ENCODE peak calls at places on chromosomes 13 and 19, in six cellular contexts. N is fibroblast of pulmonary artery, S is PC-3, L is bronchial epithelial cell, Y is heart right ventricle, H is adrenal gland. J is an unnamed sample.

GRCh38 chr13:91930687-91931086 is 532.3 kb downstream of the GPC5 start:
- DNase-seq in N (no peak), S (peak; percentile 49), L (peak; percentile 1), Y (no peak), H (no peak), J (no peak)

GRCh38 chr13:29771247-29771646 is 79.2 kb downstream of the UBL3 start:
- DNase-seq in N (peak; percentile 59), S (peak; percentile 70), L (peak; percentile 58), Y (no peak), H (no peak), J (peak; percentile 54)

GRCh38 chr19:23415561-23416191 is 20.4 kb upstream of the ZNF91 start:
- DNase-seq in N (peak; percentile 4), S (no peak), L (peak; percentile 12), Y (peak; percentile 31), H (no peak), J (no peak)

GRCh38 chr19:42134671-42135070 is 2.4 kb upstream of the POU2F2 start:
- DNase-seq in N (no peak), S (no peak), L (no peak), Y (no peak), H (no peak), J (no peak)

GRCh38 chr13:102680842-102681725 is 13.8 kb downstream of the METTL21C start:
- DNase-seq in N (peak; percentile 18), S (no peak), L (no peak), Y (no peak), H (no peak), J (peak; percentile 32)

GRCh38 chr19:49712397-49712859 is 21.5 kb downstream of the CPT1C start:
- DNase-seq in N (peak; percentile 60), S (peak; percentile 86), L (peak; percentile 3), Y (peak; percentile 63), H (peak; percentile 49), J (no peak)

GRCh38 chr13:44719857-44720671 is 143.9 kb upstream of the TSC22D1 start:
- DNase-seq in N (peak; percentile 84), S (peak; percentile 74), L (no peak), Y (no peak), H (no peak), J (peak; percentile 96)

GRCh38 chr13:40653558-40654318 is 12.7 kb downstream of the FOXO1 start:
- DNase-seq in N (peak; percentile 53), S (no peak), L (no peak), Y (no peak), H (no peak), J (no peak)

GRCh38 chr19:8252922-8253589 is 43.9 kb downstream of the CERS4 start:
- DNase-seq in N (peak; percentile 82), S (peak; percentile 91), L (peak; percentile 57), Y (peak; percentile 89), H (peak; percentile 90), J (peak; percentile 69)

GRCh38 chr13:43815204-43815603 is 28.4 kb upstream of the ENOX1 start:
- DNase-seq in N (peak; percentile 88), S (no peak), L (peak; percentile 10), Y (no peak), H (no peak), J (peak; percentile 76)

GRCh38 chr19:38693380-38694223 is 46.2 kb downstream of the ACTN4 start:
- DNase-seq in N (peak; percentile 81), S (peak; percentile 96), L (peak; percentile 84), Y (no peak), H (no peak), J (peak; percentile 88)

GRCh38 chr19:31015778-31016177 is 333.5 kb downstream of the TSHZ3 start:
- DNase-seq in N (no peak), S (no peak), L (no peak), Y (no peak), H (no peak), J (no peak)

GRCh38 chr13:49869514-49869913 is 66.6 kb downstream of the SPRYD7 start:
- DNase-seq in N (peak; percentile 53), S (peak; percentile 15), L (peak; percentile 7), Y (no peak), H (no peak), J (peak; percentile 22)

GRCh38 chr19:45464861-45465427 is 2.9 kb upstream of the FOSB start:
- DNase-seq in N (no peak), S (no peak), L (no peak), Y (no peak), H (no peak), J (no peak)

GRCh38 chr13:26168276-26168814 is 53.8 kb downstream of the RNF6 start:
- DNase-seq in N (peak; percentile 31), S (no peak), L (no peak), Y (no peak), H (peak; percentile 31), J (no peak)

GRCh38 chr13:73591861-73592260 is 533.1 kb downstream of the KLF5 start:
- DNase-seq in N (no peak), S (no peak), L (no peak), Y (no peak), H (no peak), J (no peak)

GRCh38 chr19:17153996-17154395 is 61.2 kb upstream of the USE1 start:
- DNase-seq in N (no peak), S (no peak), L (no peak), Y (no peak), H (no peak), J (no peak)

GRCh38 chr13:102587916-102588315 is 8.9 kb upstream of the TPP2 start:
- DNase-seq in N (no peak), S (no peak), L (no peak), Y (no peak), H (no peak), J (no peak)

GRCh38 chr19:40589723-40590429 is 11.3 kb upstream of the LTBP4 start:
- DNase-seq in N (no peak), S (no peak), L (no peak), Y (no peak), H (no peak), J (no peak)

GRCh38 chr13:40403509-40404241 is 262.8 kb downstream of the FOXO1 start:
- DNase-seq in N (no peak), S (no peak), L (no peak), Y (no peak), H (no peak), J (no peak)

GRCh38 chr13:51261610-51262249 is 39.5 kb downstream of the FAM124A start:
- DNase-seq in N (no peak), S (no peak), L (no peak), Y (no peak), H (no peak), J (no peak)

GRCh38 chr13:48977973-48978372 is 2.3 kb downstream of the FNDC3A start:
- DNase-seq in N (peak; percentile 29), S (peak; percentile 13), L (peak; percentile 26), Y (no peak), H (no peak), J (peak; percentile 23)

GRCh38 chr13:28251462-28251861 is 113.1 kb downstream of the PAN3 start:
- DNase-seq in N (no peak), S (no peak), L (no peak), Y (no peak), H (no peak), J (no peak)

GRCh38 chr19:41299755-41300089 is 10.2 kb upstream of the CCDC97 start:
- DNase-seq in N (peak; percentile 67), S (no peak), L (no peak), Y (peak; percentile 64), H (peak; percentile 79), J (peak; percentile 91)

GRCh38 chr13:49098198-49098597 is 121.9 kb upstream of the MLNR start:
- DNase-seq in N (peak; percentile 98), S (peak; percentile 75), L (peak; percentile 95), Y (no peak), H (peak; percentile 65), J (peak; percentile 92)

GRCh38 chr13:99546878-99547277 is 45.6 kb downstream of the TM9SF2 start:
- DNase-seq in N (no peak), S (no peak), L (no peak), Y (no peak), H (no peak), J (no peak)

GRCh38 chr13:39729161-39729560 is 73.7 kb downstream of the COG6 start:
- DNase-seq in N (peak; percentile 28), S (no peak), L (no peak), Y (no peak), H (no peak), J (no peak)

GRCh38 chr13:79481685-79482052 is 714 bp downstream of the NDFIP2 start:
- DNase-seq in N (no peak), S (peak; percentile 21), L (peak; percentile 77), Y (no peak), H (no peak), J (no peak)

GRCh38 chr13:21322304-21322965 is 136.7 kb downstream of the ZDHHC20 start:
- DNase-seq in N (no peak), S (no peak), L (no peak), Y (no peak), H (no peak), J (no peak)
- TF ChIP-seq CTCF in N (no peak), S (no peak), L (no peak), Y (no peak), H (no peak), J (no peak)

GRCh38 chr19:47510516-47511127 is 4.2 kb downstream of the NAPA start:
- DNase-seq in N (no peak), S (no peak), L (no peak), Y (no peak), H (peak; percentile 23), J (no peak)
- TF ChIP-seq CTCF in N (no peak), S (no peak), L (no peak), Y (no peak), H (no peak), J (no peak)

GRCh38 chr19:19628499-19629134 is 597 bp upstream of the LPAR2 start:
- DNase-seq in N (peak; percentile 76), S (peak; percentile 84), L (peak; percentile 82), Y (no peak), H (peak; percentile 75), J (peak; percentile 42)

GRCh38 chr19:19627442-19627715 is 641 bp downstream of the LPAR2 start:
- DNase-seq in N (no peak), S (no peak), L (no peak), Y (no peak), H (no peak), J (no peak)

GRCh38 chr19:19630062-19630414 is 2.0 kb upstream of the LPAR2 start:
- DNase-seq in N (no peak), S (no peak), L (no peak), Y (no peak), H (no peak), J (no peak)

GRCh38 chr19:19626516-19627441 is 1.2 kb downstream of the LPAR2 start:
- DNase-seq in N (no peak), S (no peak), L (no peak), Y (no peak), H (no peak), J (no peak)

GRCh38 chr19:19627716-19628498 is at the start of gene LPAR2:
- DNase-seq in N (no peak), S (peak; percentile 70), L (no peak), Y (no peak), H (no peak), J (no peak)
- TF ChIP-seq CTCF in N (no peak), S (no peak), L (no peak), Y (no peak), H (no peak), J (no peak)

DNA sequence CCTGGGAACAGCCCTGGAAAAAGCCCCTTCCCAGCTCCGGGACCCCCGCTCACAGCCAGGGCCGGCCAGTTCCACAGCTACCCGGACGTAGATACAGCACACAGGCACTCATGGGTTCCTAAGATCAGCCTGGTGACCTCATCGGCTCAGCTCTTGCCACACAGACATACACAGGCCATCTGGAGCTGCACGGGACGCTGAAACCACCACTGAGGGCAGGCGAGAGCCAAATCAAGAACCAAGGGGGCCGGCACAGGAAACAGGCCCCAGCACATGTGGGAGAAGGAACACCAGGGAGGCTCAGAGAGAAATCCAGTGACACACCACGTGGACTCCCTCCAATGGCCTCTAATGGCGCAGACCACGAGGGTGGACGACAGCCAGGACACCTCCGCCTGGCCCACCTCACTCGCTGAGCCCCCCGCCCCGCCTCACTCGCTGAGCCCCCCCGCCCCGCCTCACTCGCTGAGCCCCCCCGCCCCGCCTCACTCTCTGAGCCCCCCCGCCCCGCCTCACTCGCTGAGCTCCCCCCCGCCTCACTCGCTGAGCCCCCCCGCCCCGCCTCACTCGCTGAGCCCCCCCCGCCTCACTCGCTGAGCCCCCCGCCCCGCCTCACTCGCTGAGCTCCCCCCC is 69.7 kb upstream of the C13orf46 start:
- DNase-seq in N (peak; percentile 84), S (no peak), L (no peak), Y (no peak), H (peak; percentile 57), J (peak; percentile 64)
- TF ChIP-seq CTCF in N (peak; percentile 39), S (no peak), L (no peak), Y (no peak), H (no peak), J (peak; percentile 15)

J was measured in astrocyte of the spinal cord.